ENCODE peak calls at places on chromosomes 16 and 17, in seven cellular contexts. X is HTR-8/SVneo, A is adrenal gland, R is pulmonary artery endothelial cell, Q is upper lobe of right lung, W is OCI-M1, J is nephron progenitor cell. Y is an unnamed sample.

GRCh38 chr16:50265260-50265659 is 1.1 kb upstream of the ADCY7 start:
- DNase-seq in X (no peak), A (no peak), R (no peak), Q (no peak), W (peak), J (no peak), Y (peak)

GRCh38 chr17:75272848-75273184 is 1.8 kb upstream of the MIF4GD start:
- DNase-seq in X (no peak), A (no peak), R (no peak), Q (no peak), W (no peak), J (no peak), Y (no peak)

GRCh38 chr16:71407731-71408130 is 34.1 kb downstream of the TLE7 start:
- DNase-seq in X (no peak), A (no peak), R (no peak), Q (no peak), W (peak), J (no peak), Y (no peak)

GRCh38 chr16:28289106-28289505 is 3.2 kb upstream of the SBK1 start:
- DNase-seq in X (no peak), A (no peak), R (no peak), Q (no peak), W (no peak), J (no peak), Y (no peak)

GRCh38 chr17:78826426-78826825 is 14.2 kb downstream of the USP36 start:
- DNase-seq in X (no peak), A (no peak), R (no peak), Q (no peak), W (no peak), J (no peak), Y (no peak)

GRCh38 chr17:83202002-83203000 is 122.9 kb downstream of the METRNL start:
- DNase-seq in X (no peak), A (no peak), R (no peak), Q (peak), W (no peak), J (peak), Y (no peak)

GRCh38 chr17:35577826-35578194 is 561 bp downstream of the PEX12 start:
- DNase-seq in X (no peak), A (peak), R (no peak), Q (no peak), W (peak), J (peak), Y (peak)

GRCh38 chr17:19000531-19001011 is 4.0 kb downstream of the FAM83G start:
- DNase-seq in X (no peak), A (peak), R (no peak), Q (no peak), W (no peak), J (no peak), Y (no peak)

GRCh38 chr16:57735755-57736418 is at the start of gene KATNB1:
- DNase-seq in X (no peak), A (no peak), R (no peak), Q (no peak), W (no peak), J (no peak), Y (peak)

GRCh38 chr17:1239210-1239609 is 31.0 kb upstream of the BHLHA9 start:
- DNase-seq in X (no peak), A (no peak), R (no peak), Q (no peak), W (no peak), J (no peak), Y (no peak)

GRCh38 chr17:40910441-40910841 is 25.4 kb upstream of the KRT20 start:
- DNase-seq in X (no peak), A (no peak), R (no peak), Q (no peak), W (no peak), J (no peak), Y (no peak)

GRCh38 chr17:28711723-28712036 is at the start of gene PROCA1:
- DNase-seq in X (no peak), A (no peak), R (no peak), Q (no peak), W (peak), J (no peak), Y (no peak)

GRCh38 chr16:3659200-3659599 is 4.7 kb downstream of the DNASE1 start:
- DNase-seq in X (peak), A (no peak), R (no peak), Q (no peak), W (peak), J (no peak), Y (no peak)

GRCh38 chr17:64393000-64393402 is 2.3 kb upstream of the PECAM1 start:
- DNase-seq in X (no peak), A (no peak), R (no peak), Q (peak), W (no peak), J (no peak), Y (no peak)

GRCh38 chr16:8519179-8519578 is 71.1 kb downstream of the TMEM114 start:
- DNase-seq in X (no peak), A (no peak), R (no peak), Q (no peak), W (no peak), J (no peak), Y (no peak)

GRCh38 chr17:63542942-63543821 is 7.1 kb upstream of the DCAF7 start:
- DNase-seq in X (no peak), A (no peak), R (no peak), Q (peak), W (no peak), J (no peak), Y (no peak)

GRCh38 chr16:85375282-85375681 is 237.8 kb upstream of the GSE1 start:
- DNase-seq in X (no peak), A (no peak), R (no peak), Q (no peak), W (no peak), J (no peak), Y (no peak)

GRCh38 chr16:69116911-69117310 is 11.5 kb downstream of the HAS3 start:
- DNase-seq in X (no peak), A (no peak), R (no peak), Q (peak), W (no peak), J (no peak), Y (no peak)

GRCh38 chr17:38751144-38751802 is 1.3 kb upstream of the PSMB3 start:
- DNase-seq in X (no peak), A (no peak), R (no peak), Q (no peak), W (peak), J (peak), Y (peak)

GRCh38 chr17:67469208-67469980 is 92.3 kb downstream of the PITPNC1 start:
- DNase-seq in X (no peak), A (no peak), R (no peak), Q (no peak), W (peak), J (no peak), Y (no peak)

GRCh38 chr17:81553018-81553615 is 964 bp upstream of the FAAP100 start:
- DNase-seq in X (peak), A (peak), R (peak), Q (peak), W (peak), J (peak), Y (peak)

GRCh38 chr17:40283662-40284061 is 4.0 kb upstream of the CDC6 start:
- DNase-seq in X (peak), A (no peak), R (no peak), Q (no peak), W (peak), J (no peak), Y (peak)

GRCh38 chr17:46943511-46944393 is 20.8 kb downstream of the GOSR2 start:
- DNase-seq in X (peak), A (peak), R (no peak), Q (no peak), W (no peak), J (no peak), Y (no peak)

GRCh38 chr17:77404812-77405581 is 264.2 kb downstream of the SEC14L1 start:
- DNase-seq in X (peak), A (peak), R (peak), Q (peak), W (no peak), J (no peak), Y (no peak)

GRCh38 chr16:24573141-24573540 is 33.8 kb downstream of the RBBP6 start:
- DNase-seq in X (no peak), A (no peak), R (no peak), Q (no peak), W (no peak), J (no peak), Y (no peak)

GRCh38 chr17:81130385-81131288 is 34.7 kb upstream of the PVALEF start:
- DNase-seq in X (no peak), A (no peak), R (no peak), Q (peak), W (no peak), J (no peak), Y (no peak)

GRCh38 chr17:32111141-32111771 is 31.0 kb upstream of the RHOT1 start:
- DNase-seq in X (no peak), A (peak), R (peak), Q (no peak), W (peak), J (no peak), Y (peak)

GRCh38 chr17:41624208-41625101 is at the start of gene KRT17:
- DNase-seq in X (no peak), A (no peak), R (no peak), Q (peak), W (peak), J (no peak), Y (no peak)